ENCODE peak calls at places on chromosomes 16 and 17, in ten cellular contexts. U, Y, E, V, G, R, N, T, J and S are unnamed samples.
A peak's percentile ranks its signal among the peaks of the same experiment; 100 is the strongest.

GRCh38 chr16:8200839-8201238 is 389.5 kb downstream of the TMEM114 start:
- DNase-seq in E (no peak), N (no peak), G (no peak), V (no peak), R (no peak), U (no peak), J (no peak), T (no peak), Y (no peak), S (no peak)

GRCh38 chr17:52170963-52171572 is 12.6 kb upstream of the CA10 start:
- DNase-seq in R (no peak), N (no peak), V (no peak), T (peak; percentile 14), E (no peak), J (no peak), G (no peak), U (no peak), Y (no peak), S (no peak)

GRCh38 chr16:53537591-53537990 is 34.6 kb upstream of the AKTIP start:
- DNase-seq in Y (no peak), J (no peak), V (no peak), U (no peak), T (no peak), E (no peak), R (no peak), G (no peak), N (no peak), S (no peak)

GRCh38 chr16:58709338-58709737 is 24.8 kb upstream of the SLC38A7 start:
- DNase-seq in R (no peak), E (no peak), V (no peak), Y (no peak), J (no peak), T (no peak), G (no peak), N (no peak), U (no peak), S (no peak)

GRCh38 chr17:17890773-17891759 is 54.3 kb upstream of the SREBF1 start:
- DNase-seq in N (no peak), Y (no peak), U (no peak), T (no peak), G (no peak), V (peak; percentile 34), E (peak; percentile 36), R (no peak), J (peak; percentile 42), S (peak; percentile 69)

GRCh38 chr17:70071127-70071526 is 3.9 kb upstream of the KCNJ16 start:
- DNase-seq in R (no peak), U (no peak), J (no peak), E (no peak), N (no peak), V (no peak), G (no peak), T (no peak), Y (no peak), S (no peak)

GRCh38 chr17:68600123-68600880 is 865 bp downstream of the FAM20A start:
- DNase-seq in R (no peak), N (no peak), G (no peak), U (peak; percentile 68), Y (no peak), T (no peak), J (no peak), E (peak; percentile 56), V (peak; percentile 50), S (peak; percentile 82)

GRCh38 chr17:80382956-80383355 is 32.0 kb upstream of the ENDOV start:
- DNase-seq in N (no peak), Y (no peak), G (no peak), E (no peak), J (no peak), T (no peak), R (no peak), V (no peak), U (no peak), S (no peak)

GRCh38 chr17:69733171-69734014 is 318.9 kb downstream of the MAP2K6 start:
- DNase-seq in E (peak; percentile 22), J (peak; percentile 33), G (no peak), R (no peak), V (peak; percentile 48), T (peak; percentile 67), N (no peak), U (no peak), Y (peak; percentile 67), S (no peak)

GRCh38 chr17:37562016-37562745 is 47.0 kb downstream of the SYNRG start:
- DNase-seq in U (no peak), J (no peak), N (no peak), R (no peak), Y (no peak), E (no peak), V (no peak), G (no peak), T (no peak), S (no peak)

GRCh38 chr17:32484628-32485027 is 2.2 kb upstream of the CDK5R1 start:
- DNase-seq in T (no peak), N (no peak), J (no peak), V (no peak), U (no peak), Y (no peak), R (no peak), E (no peak), G (no peak), S (no peak)

GRCh38 chr17:32485261-32485955 is 1.4 kb upstream of the CDK5R1 start:
- DNase-seq in T (no peak), G (no peak), N (no peak), J (no peak), Y (no peak), V (no peak), R (no peak), U (no peak), E (no peak), S (peak; percentile 33)

GRCh38 chr17:32484041-32484461 is 2.7 kb upstream of the CDK5R1 start:
- DNase-seq in T (no peak), N (no peak), U (no peak), G (no peak), R (no peak), V (no peak), J (no peak), E (no peak), Y (no peak), S (no peak)

GRCh38 chr17:32482568-32483320 is 4.0 kb upstream of the CDK5R1 start:
- DNase-seq in U (no peak), Y (no peak), N (peak; percentile 52), J (no peak), E (no peak), R (no peak), T (no peak), G (no peak), V (no peak), S (no peak)

GRCh38 chr17:32483451-32484019 is 3.3 kb upstream of the CDK5R1 start:
- DNase-seq in T (peak; percentile 36), N (peak; percentile 85), G (no peak), J (no peak), Y (peak; percentile 87), U (peak; percentile 59), R (no peak), E (peak; percentile 84), V (peak; percentile 77), S (peak; percentile 53)
- H3K27ac ChIP-seq in T (peak overlapping the region; percentile 45), N (peak overlapping the region; percentile 41), G (peak overlapping the region; percentile 66), J (peak overlapping the region; percentile 61), Y (peak overlapping the region; percentile 43), U (peak overlapping the region; percentile 59), R (peak overlapping the region; percentile 47), E (peak overlapping the region; percentile 73), V (peak overlapping the region; percentile 65), S (peak overlapping the region; percentile 52)

GRCh38 chr16:14562691-14563491 is 67.2 kb downstream of the PARN start:
- DNase-seq in Y (no peak), N (peak; percentile 70), T (peak; percentile 32), R (no peak), V (peak; percentile 33), E (no peak), G (no peak), U (no peak), J (no peak), S (no peak)
- TF ChIP-seq CTCF in Y (peak; percentile 20), N (no peak), T (no peak), R (peak; percentile 22), V (peak; percentile 8), E (peak; percentile 42), G (peak; percentile 38), U (no peak), J (peak; percentile 30), S (no peak)

GRCh38 chr17:72975509-72975908 is 117.0 kb downstream of the SLC39A11 start:
- DNase-seq in U (no peak), E (no peak), Y (no peak), V (no peak), G (no peak), J (no peak), N (no peak), T (no peak), R (no peak), S (no peak)

GRCh38 chr17:72974605-72975232 is 117.8 kb downstream of the SLC39A11 start:
- DNase-seq in R (no peak), J (peak; percentile 24), E (no peak), U (no peak), V (no peak), Y (no peak), T (no peak), N (no peak), G (no peak), S (no peak)

GRCh38 chr17:72978593-72979218 is 113.8 kb downstream of the SLC39A11 start:
- DNase-seq in E (no peak), U (no peak), G (no peak), V (no peak), J (no peak), N (no peak), T (no peak), Y (no peak), R (no peak), S (no peak)

GRCh38 chr17:72976971-72977767 is 115.3 kb downstream of the SLC39A11 start:
- DNase-seq in G (no peak), T (no peak), Y (peak; percentile 73), N (peak; percentile 72), R (no peak), U (peak; percentile 23), J (peak; percentile 68), E (peak; percentile 38), V (peak; percentile 26), S (no peak)

DNA sequence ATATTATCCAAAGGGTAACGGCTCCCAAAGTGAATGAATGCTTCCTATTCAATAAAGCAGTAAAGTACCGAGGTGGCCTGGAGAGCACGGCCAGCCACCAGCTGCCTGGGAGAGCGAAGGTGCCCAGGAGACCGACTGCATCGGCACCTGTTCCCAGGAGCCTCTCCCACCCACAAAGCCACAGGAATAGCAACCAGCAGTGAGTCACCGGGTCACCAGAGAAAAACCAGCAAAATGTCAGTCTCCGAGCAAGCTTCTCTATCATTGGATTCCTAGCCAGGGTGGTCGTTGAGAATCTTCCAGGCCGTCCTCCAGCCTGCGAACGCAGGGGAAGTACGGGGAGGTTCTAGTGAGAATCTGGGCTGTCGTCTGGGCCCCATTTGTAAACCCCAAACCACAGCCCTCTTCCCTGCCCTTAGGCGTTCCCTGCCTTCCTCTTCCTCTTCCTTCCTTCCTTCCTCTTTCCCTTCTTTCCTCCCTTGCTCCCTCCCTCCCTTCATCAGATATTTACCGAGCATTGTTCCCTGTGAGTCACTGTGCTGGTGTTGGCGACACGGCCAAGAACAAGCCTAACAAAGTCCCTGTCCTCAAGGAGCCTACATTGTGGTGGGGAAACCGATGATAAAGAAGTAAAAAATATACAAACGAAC is 114.6 kb downstream of the SLC39A11 start:
- DNase-seq in E (no peak), T (no peak), Y (no peak), N (no peak), R (no peak), V (no peak), J (no peak), U (no peak), G (no peak), S (no peak)
- H3K4me3 ChIP-seq in E (no peak overlapping the region), T (no peak overlapping the region), Y (no peak overlapping the region), N (no peak overlapping the region), R (no peak overlapping the region), V (no peak overlapping the region), J (no peak overlapping the region), U (no peak overlapping the region), G (no peak overlapping the region), S (no peak overlapping the region)

GRCh38 chr17:31508310-31509094 is 117.0 kb downstream of the RAB11FIP4 start:
- DNase-seq in J (no peak), Y (no peak), G (no peak), N (no peak), T (no peak), V (no peak), R (no peak), E (no peak), U (no peak), S (no peak)
- H3K27ac ChIP-seq in J (no peak overlapping the region), Y (no peak overlapping the region), G (no peak overlapping the region), N (peak overlapping the region; percentile 64), T (peak overlapping the region; percentile 58), V (no peak overlapping the region), R (no peak overlapping the region), E (peak overlapping the region; percentile 86), U (no peak overlapping the region), S (peak overlapping the region; percentile 76)